ENCODE peak calls at places on chromosomes 6 and 20, in six cellular contexts. S is astrocyte, Y is sigmoid colon, W is heart left ventricle, M is heart right ventricle, C is brain microvascular endothelial cell. E is an unnamed sample.

GRCh38 chr20:48912065-48912464 is 9.4 kb upstream of the ARFGEF2 start:
- DNase-seq in S (no peak), Y (no peak), W (no peak), M (no peak), C (no peak), E (no peak)

GRCh38 chr20:22429175-22430153 is 154.9 kb downstream of the FOXA2 start:
- DNase-seq in S (no peak), Y (no peak), W (no peak), M (no peak), C (no peak), E (no peak)

GRCh38 chr6:100462990-100463684 is 1.6 kb downstream of the SIM1 start:
- DNase-seq in S (no peak), Y (no peak), W (no peak), M (no peak), C (no peak), E (no peak)

GRCh38 chr20:9079038-9079731 is 10.3 kb downstream of the PLCB4 start:
- DNase-seq in S (no peak), Y (no peak), W (no peak), M (no peak), C (no peak), E (no peak)

GRCh38 chr6:13165518-13166186 is 162.7 kb downstream of the TBC1D7 start:
- DNase-seq in S (no peak), Y (no peak), W (no peak), M (no peak), C (no peak), E (no peak)

GRCh38 chr20:34862724-34863123 is 9.9 kb downstream of the GGT7 start:
- DNase-seq in S (no peak), Y (no peak), W (no peak), M (no peak), C (no peak), E (no peak)

GRCh38 chr20:63976980-63977391 is 2.5 kb downstream of the SAMD10 start:
- DNase-seq in S (no peak), Y (peak; percentile 57), W (peak; percentile 8), M (peak; percentile 11), C (no peak), E (no peak)

GRCh38 chr6:13302751-13303667 is 25.3 kb downstream of the TBC1D7 start:
- DNase-seq in S (peak; percentile 92), Y (peak; percentile 78), W (peak; percentile 60), M (peak; percentile 30), C (peak; percentile 99), E (peak; percentile 49)

GRCh38 chr6:170461556-170462365 is 91.3 kb downstream of the PSMB1 start:
- DNase-seq in S (no peak), Y (no peak), W (no peak), M (no peak), C (no peak), E (no peak)

GRCh38 chr20:58028123-58028522 is 200.3 kb downstream of the ANKRD60 start:
- DNase-seq in S (no peak), Y (no peak), W (no peak), M (no peak), C (no peak), E (no peak)

GRCh38 chr6:73109659-73110058 is 115.6 kb downstream of the KHDC1L start:
- DNase-seq in S (peak; percentile 26), Y (no peak), W (no peak), M (no peak), C (no peak), E (no peak)

GRCh38 chr6:138517635-138518034 is 18.3 kb upstream of the NHSL1 start:
- DNase-seq in S (no peak), Y (no peak), W (peak; percentile 19), M (no peak), C (no peak), E (no peak)

GRCh38 chr20:48286571-48287551 is 501.6 kb upstream of the SULF2 start:
- DNase-seq in S (no peak), Y (no peak), W (no peak), M (no peak), C (no peak), E (no peak)

GRCh38 chr20:32675223-32675975 is 1.7 kb upstream of the C20orf203 start:
- DNase-seq in S (no peak), Y (no peak), W (no peak), M (no peak), C (no peak), E (no peak)

GRCh38 chr20:15339264-15339663 is 1001.9 kb upstream of the FLRT3 start:
- DNase-seq in S (no peak), Y (no peak), W (no peak), M (no peak), C (no peak), E (no peak)

GRCh38 chr20:15940127-15940526 is 633.1 kb downstream of the KIF16B start:
- DNase-seq in S (no peak), Y (no peak), W (no peak), M (no peak), C (no peak), E (no peak)

GRCh38 chr6:145406733-145407256 is 328.5 kb downstream of the EPM2A start:
- DNase-seq in S (no peak), Y (no peak), W (no peak), M (no peak), C (no peak), E (no peak)

GRCh38 chr6:74946961-74947360 is 258.9 kb downstream of the COL12A1 start:
- DNase-seq in S (peak; percentile 73), Y (no peak), W (no peak), M (no peak), C (peak; percentile 40), E (no peak)

GRCh38 chr20:17843246-17844132 is 125.1 kb downstream of the SNX5 start:
- DNase-seq in S (peak; percentile 98), Y (peak; percentile 76), W (peak; percentile 60), M (peak; percentile 47), C (peak; percentile 95), E (peak; percentile 47)

DNA sequence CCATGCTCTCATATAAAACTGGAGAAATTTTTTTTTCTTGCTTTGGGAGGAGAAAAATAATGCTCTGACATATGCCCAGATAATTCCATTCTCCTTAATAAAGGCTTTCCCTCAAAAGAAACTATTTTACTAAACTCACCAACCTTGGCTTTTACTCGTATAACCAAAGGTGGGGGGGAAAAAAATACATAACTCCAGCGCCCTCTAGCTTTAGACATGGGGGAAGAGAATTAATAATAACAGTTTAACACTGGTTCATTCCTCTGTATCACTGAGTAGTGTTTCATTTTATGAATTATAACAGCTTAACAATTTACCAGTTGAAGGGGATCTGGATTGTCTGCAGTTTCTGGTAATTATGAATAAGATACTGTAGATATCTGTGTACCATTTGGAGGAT is 1226.1 kb downstream of the GRIK2 start:
- DNase-seq in S (no peak), Y (no peak), W (no peak), M (no peak), C (peak; percentile 0), E (no peak)
- TF ChIP-seq CTCF in S (peak; percentile 43), Y (no peak), W (no peak), M (peak; percentile 30), C (peak; percentile 50), E (no peak)

DNA sequence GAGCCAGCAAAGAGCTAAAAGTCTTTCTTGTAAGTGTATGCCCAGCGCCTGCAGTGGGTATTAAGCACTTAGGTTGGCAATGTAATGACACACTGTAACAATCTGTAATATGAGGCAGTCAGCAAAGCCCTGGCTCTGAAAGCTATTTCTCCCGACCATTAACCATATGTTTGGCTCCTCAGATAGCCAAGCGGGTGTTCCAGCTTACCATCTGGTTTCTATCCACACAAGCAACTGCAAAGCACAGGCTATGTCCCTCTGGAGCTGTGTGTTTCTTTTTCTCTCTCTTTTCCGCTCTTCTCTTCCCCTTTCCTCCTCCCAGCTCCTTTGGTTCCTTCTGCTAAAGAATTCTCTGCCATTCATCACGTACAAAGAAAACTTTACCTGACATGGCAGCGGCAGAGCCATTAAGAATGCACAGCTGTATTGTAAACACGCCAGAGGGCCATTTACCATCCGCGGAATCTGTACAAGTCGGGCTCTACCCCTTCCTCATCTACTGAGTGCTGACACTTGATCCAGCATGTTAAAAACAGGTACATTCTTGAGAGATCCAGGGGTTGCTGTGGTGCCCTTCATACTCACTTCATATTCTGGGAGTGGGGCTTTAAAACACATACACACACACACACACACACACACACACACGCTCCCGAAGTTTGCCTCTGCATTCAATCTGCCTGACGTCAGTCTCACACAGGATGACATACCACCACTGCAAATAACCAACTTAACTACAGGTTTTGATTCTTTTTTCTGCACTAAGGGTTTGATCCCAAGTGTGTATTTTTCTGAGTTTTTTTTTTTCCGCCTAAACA is 77.3 kb downstream of the BACH2 start:
- DNase-seq in S (peak; percentile 96), Y (peak; percentile 87), W (peak; percentile 56), M (no peak), C (peak; percentile 50), E (no peak)
- H3K36me3 ChIP-seq in S (no peaks in the 10 kb centered on the region), Y (no peaks in the 10 kb centered on the region), W (no peaks in the 10 kb centered on the region), M (no peaks in the 10 kb centered on the region), C (no peaks in the 10 kb centered on the region), E (no peaks in the 10 kb centered on the region)

GRCh38 chr6:15348528-15348927 is 102.7 kb downstream of the JARID2 start:
- DNase-seq in S (no peak), Y (no peak), W (no peak), M (no peak), C (no peak), E (no peak)
- H3K27ac ChIP-seq in S (no peak overlapping the region), Y (no peak overlapping the region), W (no peak overlapping the region), M (no peak overlapping the region), C (no peak overlapping the region), E (no peak overlapping the region)

DNA sequence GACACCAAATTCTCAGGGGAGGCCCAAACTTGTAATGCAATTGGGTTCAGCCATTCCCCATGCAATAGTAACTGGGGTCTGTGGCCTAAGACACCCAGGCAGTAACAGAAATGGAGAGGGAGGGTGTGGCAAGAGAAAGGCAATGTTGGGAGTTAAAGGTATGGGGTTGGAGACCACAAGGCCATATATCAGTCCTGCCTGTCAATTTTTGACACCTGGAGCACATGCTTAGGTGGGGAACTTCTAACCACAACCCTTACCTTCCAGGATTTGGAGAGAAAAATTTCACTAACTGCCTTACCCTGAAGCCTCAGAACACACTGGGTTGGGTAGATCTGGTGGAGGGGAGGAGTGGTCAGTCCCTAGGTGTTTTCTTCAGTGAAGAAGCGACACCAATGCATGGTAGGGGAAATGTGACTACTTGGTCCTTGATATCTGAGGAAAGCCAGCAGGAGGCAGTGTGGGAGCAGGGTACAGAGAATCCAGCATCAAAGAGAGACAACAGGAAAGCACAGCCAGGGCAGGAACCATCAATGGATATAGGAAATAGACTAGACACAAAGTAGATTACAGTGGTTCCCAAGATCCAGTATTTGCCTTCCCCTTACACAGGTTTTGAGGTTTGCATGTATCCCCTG is 6.8 kb upstream of the USP49 start:
- DNase-seq in S (no peak), Y (no peak), W (no peak), M (no peak), C (no peak), E (no peak)
- TF ChIP-seq CTCF in S (no peak), Y (no peak), W (no peak), M (peak; percentile 19), C (peak; percentile 58), E (no peak)

DNA sequence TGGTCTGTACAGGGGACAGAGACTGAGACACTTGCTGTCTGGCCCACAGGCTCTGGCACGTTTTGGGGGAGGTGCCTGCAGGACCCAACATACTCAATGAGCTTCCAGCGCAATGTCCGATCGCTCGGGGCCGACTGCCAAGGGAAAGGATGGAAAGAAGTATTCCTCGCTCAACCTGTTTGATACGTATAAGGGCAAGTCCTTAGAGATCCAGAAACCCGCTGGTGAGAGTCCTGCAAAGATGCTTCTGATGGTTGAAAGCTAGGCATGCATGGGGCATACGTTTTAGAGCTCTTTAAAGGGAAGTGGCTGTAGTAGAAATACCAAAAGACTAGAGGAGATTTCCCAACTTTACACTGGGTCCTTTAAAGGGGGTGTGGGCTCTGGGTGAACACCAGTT is 2.2 kb downstream of the PRRC2A start:
- DNase-seq in S (no peak), Y (no peak), W (no peak), M (no peak), C (no peak), E (no peak)
- H3K36me3 ChIP-seq in S (peaks cover 38% of the 10 kb centered on the region), Y (peaks cover 41% of the 10 kb centered on the region), W (peaks cover 23% of the 10 kb centered on the region), M (peaks cover 10% of the 10 kb centered on the region), C (peaks cover 51% of the 10 kb centered on the region), E (peaks cover 41% of the 10 kb centered on the region)

GRCh38 chr6:114140416-114140815 is 169.5 kb upstream of the HDAC2 start:
- DNase-seq in S (no peak), Y (no peak), W (no peak), M (no peak), C (no peak), E (no peak)
- H3K27ac ChIP-seq in S (no peak overlapping the region), Y (no peak overlapping the region), W (no peak overlapping the region), M (no peak overlapping the region), C (no peak overlapping the region), E (no peak overlapping the region)

E was measured in thoracic aorta.